ENCODE peak calls at places on chromosomes 16 and 17, in six cellular contexts. One of them, this sample, is unnamed. For H3K4me1, the result is how much of the 10 kb centered on the place peaks cover.

GRCh38 chr17:31610301-31610910 is 218.9 kb downstream of the RAB11FIP4 start:
- DNase-seq in tibial nerve: no peak
- DNase-seq in adrenal gland: no peak
- DNase-seq in heart left ventricle: no peak
- DNase-seq in A549: no peak
- DNase-seq in body of pancreas: no peak
- DNase-seq in this sample: no peak

GRCh38 chr17:78114831-78115723 is 13.5 kb downstream of the TMC6 start:
- DNase-seq in tibial nerve: no peak
- DNase-seq in adrenal gland: no peak
- DNase-seq in heart left ventricle: peak
- DNase-seq in A549: no peak
- DNase-seq in body of pancreas: no peak
- DNase-seq in this sample: no peak

GRCh38 chr16:15610369-15610871 is 32.5 kb downstream of the MARF1 start:
- DNase-seq in tibial nerve: no peak
- DNase-seq in adrenal gland: no peak
- DNase-seq in heart left ventricle: no peak
- DNase-seq in A549: no peak
- DNase-seq in body of pancreas: no peak
- DNase-seq in this sample: no peak

GRCh38 chr17:27226611-27227234 is 67.2 kb upstream of the WSB1 start:
- DNase-seq in tibial nerve: no peak
- DNase-seq in adrenal gland: no peak
- DNase-seq in heart left ventricle: no peak
- DNase-seq in A549: peak
- DNase-seq in body of pancreas: no peak
- DNase-seq in this sample: no peak

GRCh38 chr16:29763326-29763725 is 14.7 kb upstream of the ZG16 start:
- DNase-seq in tibial nerve: no peak
- DNase-seq in adrenal gland: no peak
- DNase-seq in heart left ventricle: no peak
- DNase-seq in A549: no peak
- DNase-seq in body of pancreas: no peak
- DNase-seq in this sample: no peak

GRCh38 chr17:76682306-76682705 is 28.5 kb downstream of the MXRA7 start:
- DNase-seq in tibial nerve: peak
- DNase-seq in adrenal gland: no peak
- DNase-seq in heart left ventricle: peak
- DNase-seq in A549: no peak
- DNase-seq in body of pancreas: no peak
- DNase-seq in this sample: no peak

GRCh38 chr17:18250259-18250658 is 8.3 kb downstream of the FLII start:
- DNase-seq in tibial nerve: no peak
- DNase-seq in adrenal gland: no peak
- DNase-seq in heart left ventricle: no peak
- DNase-seq in A549: no peak
- DNase-seq in body of pancreas: peak
- DNase-seq in this sample: peak

GRCh38 chr17:74151551-74152315 is 51.7 kb upstream of the RPL38 start:
- DNase-seq in tibial nerve: no peak
- DNase-seq in adrenal gland: no peak
- DNase-seq in heart left ventricle: no peak
- DNase-seq in A549: no peak
- DNase-seq in body of pancreas: no peak
- DNase-seq in this sample: no peak

GRCh38 chr16:1054660-1055556 is 17.6 kb upstream of the SSTR5 start:
- DNase-seq in tibial nerve: peak
- DNase-seq in adrenal gland: peak
- DNase-seq in heart left ventricle: peak
- DNase-seq in A549: peak
- DNase-seq in body of pancreas: peak
- DNase-seq in this sample: peak

GRCh38 chr17:66777689-66778225 is 57.2 kb upstream of the CACNG5 start:
- DNase-seq in tibial nerve: no peak
- DNase-seq in adrenal gland: no peak
- DNase-seq in heart left ventricle: no peak
- DNase-seq in A549: no peak
- DNase-seq in body of pancreas: no peak
- DNase-seq in this sample: no peak

GRCh38 chr16:58960484-58960883 is 226.4 kb upstream of the GOT2 start:
- DNase-seq in tibial nerve: no peak
- DNase-seq in adrenal gland: no peak
- DNase-seq in heart left ventricle: no peak
- DNase-seq in A549: no peak
- DNase-seq in body of pancreas: no peak
- DNase-seq in this sample: no peak

GRCh38 chr17:78849026-78849425 is 8.4 kb upstream of the USP36 start:
- DNase-seq in tibial nerve: no peak
- DNase-seq in adrenal gland: no peak
- DNase-seq in heart left ventricle: no peak
- DNase-seq in A549: no peak
- DNase-seq in body of pancreas: no peak
- DNase-seq in this sample: no peak

GRCh38 chr16:73697336-73697735 is 599.3 kb upstream of the PSMD7 start:
- DNase-seq in tibial nerve: no peak
- DNase-seq in adrenal gland: no peak
- DNase-seq in heart left ventricle: no peak
- DNase-seq in A549: no peak
- DNase-seq in body of pancreas: no peak
- DNase-seq in this sample: no peak

GRCh38 chr16:12089492-12090161 is 113.1 kb downstream of the SNX29 start:
- DNase-seq in tibial nerve: no peak
- DNase-seq in adrenal gland: peak
- DNase-seq in heart left ventricle: peak
- DNase-seq in A549: no peak
- DNase-seq in body of pancreas: no peak
- DNase-seq in this sample: peak

GRCh38 chr17:50196826-50197225 is 4.6 kb downstream of the COL1A1 start:
- DNase-seq in tibial nerve: no peak
- DNase-seq in adrenal gland: no peak
- DNase-seq in heart left ventricle: no peak
- DNase-seq in A549: no peak
- DNase-seq in body of pancreas: no peak
- DNase-seq in this sample: no peak

GRCh38 chr17:43909537-43910231 is 2.3 kb upstream of the MPP2 start:
- DNase-seq in tibial nerve: no peak
- DNase-seq in adrenal gland: no peak
- DNase-seq in heart left ventricle: no peak
- DNase-seq in A549: no peak
- DNase-seq in body of pancreas: no peak
- DNase-seq in this sample: no peak

GRCh38 chr17:46194393-46195216 is 1.4 kb upstream of the KANSL1 start:
- DNase-seq in tibial nerve: peak
- DNase-seq in adrenal gland: no peak
- DNase-seq in heart left ventricle: no peak
- DNase-seq in A549: peak
- DNase-seq in body of pancreas: no peak
- DNase-seq in this sample: no peak

DNA sequence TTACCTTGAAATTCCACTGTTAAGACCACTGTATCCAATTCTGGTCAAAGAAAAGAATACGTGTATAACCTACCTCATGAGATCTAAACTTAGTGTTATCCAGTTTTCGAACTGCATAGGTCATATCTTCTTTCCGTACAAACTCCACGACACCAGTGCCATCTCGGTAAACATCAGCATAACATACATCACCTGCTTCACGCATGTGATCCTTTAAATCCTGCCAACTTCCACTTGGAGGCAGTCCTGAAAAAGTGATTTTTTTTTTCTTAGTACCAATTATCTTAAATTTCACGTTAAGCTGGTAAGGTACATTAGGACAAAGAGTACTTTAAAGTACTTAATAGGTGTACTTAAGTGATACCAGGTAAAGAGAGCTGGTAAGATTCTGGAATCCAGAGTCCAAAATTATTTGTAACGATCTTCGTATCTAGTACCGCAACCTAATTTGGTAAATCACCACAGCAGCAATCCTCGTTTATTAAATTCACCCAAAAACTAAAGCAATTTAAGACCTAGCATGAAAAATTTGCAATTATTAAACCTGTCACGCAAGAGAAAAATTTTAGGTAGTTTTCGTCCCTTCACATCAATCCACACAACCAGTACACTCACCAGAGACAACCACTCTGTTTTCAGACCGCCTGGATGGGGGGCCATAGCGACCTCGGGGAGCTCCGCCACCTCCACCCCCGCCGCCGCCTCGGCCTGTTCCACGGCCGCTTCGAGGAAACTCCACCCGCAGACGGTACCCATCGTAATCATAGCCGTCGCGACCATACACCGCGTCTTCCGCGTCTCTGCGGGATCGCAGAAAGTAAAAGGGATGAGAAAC is 1.1 kb downstream of the SRSF1 start:
- DNase-seq in tibial nerve: no peak
- DNase-seq in adrenal gland: no peak
- DNase-seq in heart left ventricle: no peak
- DNase-seq in A549: no peak
- DNase-seq in body of pancreas: no peak
- DNase-seq in this sample: no peak
- H3K4me1 ChIP-seq in tibial nerve: under half
- H3K4me1 ChIP-seq in adrenal gland: half or more
- H3K4me1 ChIP-seq in heart left ventricle: under half
- H3K4me1 ChIP-seq in A549: half or more
- H3K4me1 ChIP-seq in body of pancreas: under half
- H3K4me1 ChIP-seq in this sample: under half

DNA sequence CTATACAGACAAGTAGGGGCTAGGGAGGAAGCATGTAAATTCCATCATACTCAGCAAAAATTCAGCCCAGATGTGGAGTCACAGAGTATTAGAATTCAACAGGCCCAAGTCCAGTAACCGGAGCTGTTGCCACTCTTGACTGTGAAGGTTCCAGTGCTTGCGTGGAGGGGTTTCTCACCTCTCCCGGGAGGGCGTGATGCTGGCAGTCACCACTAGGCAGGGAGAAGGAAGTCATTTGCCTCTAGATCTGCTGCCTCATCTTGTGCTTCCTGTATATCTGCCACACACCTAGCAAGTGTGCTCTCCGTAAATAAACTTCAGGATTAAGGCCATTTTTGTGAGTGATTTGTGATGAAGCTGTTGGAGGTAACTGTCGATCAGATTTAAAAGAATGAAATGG is 1.0 kb upstream of the CKLF start:
- DNase-seq in tibial nerve: no peak
- DNase-seq in adrenal gland: no peak
- DNase-seq in heart left ventricle: no peak
- DNase-seq in A549: peak
- DNase-seq in body of pancreas: no peak
- DNase-seq in this sample: peak
- TF ChIP-seq POLR2A in tibial nerve: no peak
- TF ChIP-seq POLR2A in adrenal gland: no peak
- TF ChIP-seq POLR2A in heart left ventricle: no peak
- TF ChIP-seq POLR2A in A549: no peak
- TF ChIP-seq POLR2A in body of pancreas: no peak
- TF ChIP-seq POLR2A in this sample: no peak

DNA sequence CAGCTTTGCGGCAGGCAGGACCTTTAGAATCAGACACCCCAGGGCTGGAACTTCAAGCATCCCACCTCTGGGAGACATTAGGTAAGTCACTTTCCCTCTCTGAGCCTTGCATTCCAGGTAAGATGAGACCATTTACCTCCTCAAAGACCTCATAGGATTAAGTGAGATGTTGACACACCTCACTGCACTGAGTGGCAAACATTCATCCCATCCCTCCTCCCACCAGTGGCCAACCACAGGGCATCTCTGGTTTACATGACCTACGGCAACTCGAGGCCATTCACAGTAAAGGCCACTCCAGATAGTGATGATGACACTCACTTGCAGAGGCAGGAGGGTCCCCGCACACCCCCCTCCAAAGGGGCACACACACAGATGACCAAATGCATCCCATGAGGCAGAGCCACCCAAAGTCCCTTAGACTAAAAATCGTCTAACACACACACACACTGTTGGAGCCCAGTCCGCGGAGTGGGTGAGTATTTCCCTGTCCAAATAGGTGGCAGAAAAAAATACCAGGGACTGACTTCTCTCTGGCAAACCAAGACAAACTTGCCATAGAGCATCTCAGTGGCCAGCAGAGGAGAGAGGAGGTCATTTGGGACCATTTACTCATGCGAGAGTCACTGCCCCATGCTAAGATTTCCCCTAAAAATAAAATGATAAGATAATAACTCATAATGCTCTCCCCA is 454.9 kb downstream of the SOX9 start:
- DNase-seq in tibial nerve: no peak
- DNase-seq in adrenal gland: no peak
- DNase-seq in heart left ventricle: no peak
- DNase-seq in A549: no peak
- DNase-seq in body of pancreas: no peak
- DNase-seq in this sample: no peak
- H3K4me1 ChIP-seq in tibial nerve: under half
- H3K4me1 ChIP-seq in adrenal gland: under half
- H3K4me1 ChIP-seq in heart left ventricle: under half
- H3K4me1 ChIP-seq in A549: half or more
- H3K4me1 ChIP-seq in body of pancreas: under half
- H3K4me1 ChIP-seq in this sample: under half

GRCh38 chr16:21608647-21609328 is 9.4 kb downstream of the METTL9 start:
- DNase-seq in tibial nerve: no peak
- DNase-seq in adrenal gland: no peak
- DNase-seq in heart left ventricle: no peak
- DNase-seq in A549: no peak
- DNase-seq in body of pancreas: no peak
- DNase-seq in this sample: no peak

GRCh38 chr16:21610006-21610544 is 10.7 kb downstream of the METTL9 start:
- DNase-seq in tibial nerve: no peak
- DNase-seq in adrenal gland: no peak
- DNase-seq in heart left ventricle: no peak
- DNase-seq in A549: no peak
- DNase-seq in body of pancreas: no peak
- DNase-seq in this sample: no peak

GRCh38 chr16:21611546-21612384 is 12.4 kb downstream of the METTL9 start:
- DNase-seq in tibial nerve: no peak
- DNase-seq in adrenal gland: no peak
- DNase-seq in heart left ventricle: no peak
- DNase-seq in A549: no peak
- DNase-seq in body of pancreas: no peak
- DNase-seq in this sample: no peak

GRCh38 chr16:21611178-21611545 is 11.8 kb downstream of the METTL9 start:
- DNase-seq in tibial nerve: no peak
- DNase-seq in adrenal gland: no peak
- DNase-seq in heart left ventricle: no peak
- DNase-seq in A549: no peak
- DNase-seq in body of pancreas: no peak
- DNase-seq in this sample: no peak

GRCh38 chr16:21610766-21611165 is 11.4 kb downstream of the METTL9 start:
- DNase-seq in tibial nerve: no peak
- DNase-seq in adrenal gland: no peak
- DNase-seq in heart left ventricle: no peak
- DNase-seq in A549: no peak
- DNase-seq in body of pancreas: no peak
- DNase-seq in this sample: no peak
- TF ChIP-seq POLR2A in tibial nerve: no peak
- TF ChIP-seq POLR2A in adrenal gland: no peak
- TF ChIP-seq POLR2A in heart left ventricle: no peak
- TF ChIP-seq POLR2A in A549: no peak
- TF ChIP-seq POLR2A in body of pancreas: no peak
- TF ChIP-seq POLR2A in this sample: no peak

This sample was measured in transverse colon.